ENCODE peak calls at places on chromosome 22, in five cellular contexts. C is substantia nigra, L is brain microvascular endothelial cell, B is activated gamma-delta T cell treated with Interleukin-2 at 50 U/mL for 16 hours, K is tibial nerve. Z is an unnamed sample.

GRCh38 chr22:45576730-45577464 is 74.2 kb downstream of the FBLN1 start:
- DNase-seq in C (no peak), L (no peak), B (no peak), K (no peak), Z (no peak)

GRCh38 chr22:36022162-36022561 is 6.5 kb downstream of the RBFOX2 start:
- DNase-seq in C (no peak), L (peak), B (no peak), K (no peak), Z (no peak)

GRCh38 chr22:36238348-36239149 is 778 bp downstream of the APOL2 start:
- DNase-seq in C (no peak), L (no peak), B (no peak), K (no peak), Z (peak)

GRCh38 chr22:28594784-28595324 is 84.8 kb downstream of the TTC28 start:
- DNase-seq in C (no peak), L (peak), B (no peak), K (no peak), Z (no peak)

GRCh38 chr22:21564411-21564810 is 3.1 kb upstream of the UBE2L3 start:
- DNase-seq in C (no peak), L (no peak), B (no peak), K (no peak), Z (no peak)

GRCh38 chr22:30038219-30038618 is 42.0 kb upstream of the HORMAD2 start:
- DNase-seq in C (no peak), L (peak), B (no peak), K (no peak), Z (peak)

GRCh38 chr22:39475337-39475736 is 18.5 kb downstream of the MGAT3 start:
- DNase-seq in C (peak), L (no peak), B (no peak), K (no peak), Z (no peak)

GRCh38 chr22:35045451-35045850 is 20.5 kb upstream of the ISX start:
- DNase-seq in C (no peak), L (no peak), B (no peak), K (no peak), Z (no peak)